ENCODE peak calls at places on chromosomes 16 and 17, in four cellular contexts. V is astrocyte; C is heart right ventricle; Y is CD8-positive, alpha-beta T cell. T is an unnamed sample.

GRCh38 chr17:74332763-74333220 is 6.8 kb downstream of the KIF19 start:
- DNase-seq in Y (no peak), C (no peak), V (no peak), T (no peak)

GRCh38 chr16:17459903-17460521 is 10.7 kb downstream of the XYLT1 start:
- DNase-seq in C (no peak), Y (no peak), V (no peak), T (no peak)

GRCh38 chr17:72615627-72615991 is 476.9 kb downstream of the SLC39A11 start:
- DNase-seq in Y (no peak), V (no peak), C (no peak), T (no peak)

GRCh38 chr16:50202926-50203624 is 50.0 kb downstream of the TENT4B start:
- DNase-seq in V (peak; percentile 91), C (no peak), Y (no peak), T (no peak)

GRCh38 chr16:81530296-81530721 is 85.7 kb downstream of the CMIP start:
- DNase-seq in C (no peak), Y (no peak), V (no peak), T (peak; percentile 30)

GRCh38 chr16:46573008-46573833 is 48.0 kb downstream of the SHCBP1 start:
- DNase-seq in C (no peak), V (peak; percentile 37), Y (no peak), T (no peak)

GRCh38 chr16:35559911-35560636 is 2100.7 kb downstream of the TP53TG3F start:
- DNase-seq in Y (no peak), C (no peak), V (no peak), T (no peak)

GRCh38 chr16:31089199-31089598 is 456 bp upstream of the PRSS53 start:
- DNase-seq in C (no peak), V (no peak), Y (no peak), T (no peak)

GRCh38 chr17:8020776-8021564 is 17.9 kb upstream of the ALOX15B start:
- DNase-seq in V (no peak), C (no peak), Y (no peak), T (no peak)

GRCh38 chr16:85465328-85466307 is 147.5 kb upstream of the GSE1 start:
- DNase-seq in V (peak; percentile 53), C (peak; percentile 79), Y (no peak), T (no peak)

GRCh38 chr17:57296231-57296630 is 39.9 kb downstream of the MSI2 start:
- DNase-seq in V (no peak), C (no peak), Y (no peak), T (no peak)

GRCh38 chr17:76379646-76380376 is 4.6 kb upstream of the SPHK1 start:
- DNase-seq in V (no peak), C (no peak), Y (no peak), T (no peak)

GRCh38 chr16:11145173-11145820 is 110.7 kb downstream of the SOCS1 start:
- DNase-seq in Y (no peak), C (no peak), V (no peak), T (no peak)

GRCh38 chr16:47523342-47524006 is 62.3 kb downstream of the PHKB start:
- DNase-seq in Y (no peak), V (no peak), C (no peak), T (no peak)

GRCh38 chr17:40433551-40434384 is 9.5 kb upstream of the IGFBP4 start:
- DNase-seq in C (no peak), Y (no peak), V (no peak), T (no peak)

GRCh38 chr17:1918346-1919021 is 88.7 kb downstream of the RPA1 start:
- DNase-seq in V (no peak), C (no peak), Y (no peak), T (no peak)

GRCh38 chr16:56982695-56983094 is 6.7 kb upstream of the NLRC5 start:
- DNase-seq in V (no peak), Y (no peak), C (no peak), T (no peak)

GRCh38 chr16:56980792-56981724 is 8.3 kb upstream of the NLRC5 start:
- DNase-seq in Y (no peak), V (no peak), C (no peak), T (no peak)

GRCh38 chr16:56983211-56983751 is 6.1 kb upstream of the NLRC5 start:
- DNase-seq in C (no peak), V (no peak), Y (no peak), T (no peak)

GRCh38 chr16:56980203-56980535 is 9.2 kb upstream of the NLRC5 start:
- DNase-seq in Y (no peak), C (no peak), V (no peak), T (no peak)

DNA sequence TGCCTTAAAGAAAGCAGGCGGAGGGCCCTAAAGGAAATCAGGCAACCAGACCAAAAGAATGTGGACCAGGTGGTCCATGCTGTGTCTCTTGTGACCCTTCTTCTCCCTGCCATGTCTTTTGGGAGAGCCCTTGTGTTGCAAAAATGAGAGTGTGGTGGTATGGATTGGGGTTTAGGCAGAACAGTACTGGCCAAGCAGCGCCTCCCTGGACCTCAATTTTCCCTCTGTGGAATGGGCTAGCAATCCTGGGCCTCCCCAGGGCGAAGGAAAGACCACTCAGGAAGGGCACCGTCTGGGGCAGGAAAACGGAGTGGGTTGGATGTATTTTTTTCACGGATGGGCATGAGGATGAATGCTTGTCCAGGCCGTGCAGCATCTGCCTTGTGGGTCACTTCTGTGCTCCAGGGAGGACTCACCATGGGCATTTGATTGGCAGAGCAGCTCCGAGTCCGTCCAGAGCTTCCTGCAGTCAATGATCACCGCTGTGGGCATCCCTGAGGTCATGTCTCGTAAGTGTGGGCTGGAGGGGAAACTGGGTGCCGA is 7.6 kb upstream of the NLRC5 start:
- DNase-seq in V (no peak), C (no peak), Y (no peak), T (no peak)
- H3K27ac ChIP-seq in V (no peak overlapping the region), C (no peak overlapping the region), Y (no peak overlapping the region), T (no peak overlapping the region)

DNA sequence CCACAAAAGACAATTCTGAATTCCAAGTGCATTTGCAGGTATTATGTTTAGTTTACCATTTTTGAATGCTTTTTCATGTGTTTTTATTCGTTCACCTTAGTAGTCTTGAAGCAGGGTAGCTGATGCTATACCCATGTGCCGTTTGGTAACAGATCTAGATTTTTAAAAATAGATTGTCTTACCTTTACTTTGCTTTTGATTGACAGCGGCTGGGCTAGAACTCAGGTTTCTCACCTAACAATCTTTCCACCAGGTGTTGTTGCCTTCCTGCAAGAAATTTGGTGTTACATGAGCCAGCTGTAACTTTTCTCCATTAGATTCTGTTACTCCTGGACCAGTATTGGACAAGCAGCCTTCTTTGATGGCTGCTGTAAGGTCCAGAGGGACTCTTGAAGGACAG is 1.5 kb upstream of the FTSJ3 start:
- DNase-seq in Y (no peak), C (no peak), V (no peak), T (no peak)
- H3K27ac ChIP-seq in Y (no peak overlapping the region), C (no peak overlapping the region), V (no peak overlapping the region), T (no peak overlapping the region)

GRCh38 chr17:27462149-27462548 is 5.9 kb downstream of the KSR1 start:
- DNase-seq in C (no peak), Y (no peak), V (no peak), T (no peak)
- H3K27ac ChIP-seq in C (no peak overlapping the region), Y (no peak overlapping the region), V (no peak overlapping the region), T (no peak overlapping the region)

GRCh38 chr17:80839401-80839800 is 152.2 kb upstream of the CHMP6 start:
- DNase-seq in V (no peak), Y (no peak), C (no peak), T (peak; percentile 24)
- H3K27ac ChIP-seq in V (no peak overlapping the region), Y (no peak overlapping the region), C (no peak overlapping the region), T (no peak overlapping the region)

DNA sequence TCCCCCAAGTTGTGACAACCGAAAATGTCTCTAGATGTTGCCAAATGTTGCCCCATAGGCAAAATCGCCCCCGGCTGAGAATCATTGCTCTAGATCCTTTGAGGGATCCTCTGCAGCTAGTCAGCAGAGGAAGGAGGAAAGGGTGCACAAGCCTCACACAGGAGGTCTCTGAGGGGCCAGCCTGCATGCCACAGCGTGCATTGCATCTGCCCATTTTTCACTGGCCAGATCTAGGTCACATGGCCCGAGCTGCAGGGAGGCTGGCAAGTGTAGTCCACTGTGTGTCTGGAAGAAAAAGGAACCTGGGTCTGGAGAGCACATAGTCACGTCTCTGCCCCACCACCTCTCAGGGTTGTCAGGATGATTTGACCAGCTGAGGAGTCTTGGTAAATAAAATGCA is 138.2 kb downstream of the CCT6B start:
- DNase-seq in Y (no peak), V (no peak), C (no peak), T (no peak)
- H3K27ac ChIP-seq in Y (no peak overlapping the region), V (no peak overlapping the region), C (no peak overlapping the region), T (no peak overlapping the region)

GRCh38 chr16:58028168-58028455 is 2.6 kb downstream of the MMP15 start:
- DNase-seq in V (no peak), C (no peak), Y (no peak), T (no peak)
- H3K27ac ChIP-seq in V (no peak overlapping the region), C (peak overlapping the region; percentile 95), Y (no peak overlapping the region), T (no peak overlapping the region)

GRCh38 chr17:28773736-28774135 is 29.9 kb downstream of the TRAF4 start:
- DNase-seq in V (no peak), C (no peak), Y (no peak), T (no peak)
- H3K27ac ChIP-seq in V (no peak overlapping the region), C (no peak overlapping the region), Y (no peak overlapping the region), T (no peak overlapping the region)

DNA sequence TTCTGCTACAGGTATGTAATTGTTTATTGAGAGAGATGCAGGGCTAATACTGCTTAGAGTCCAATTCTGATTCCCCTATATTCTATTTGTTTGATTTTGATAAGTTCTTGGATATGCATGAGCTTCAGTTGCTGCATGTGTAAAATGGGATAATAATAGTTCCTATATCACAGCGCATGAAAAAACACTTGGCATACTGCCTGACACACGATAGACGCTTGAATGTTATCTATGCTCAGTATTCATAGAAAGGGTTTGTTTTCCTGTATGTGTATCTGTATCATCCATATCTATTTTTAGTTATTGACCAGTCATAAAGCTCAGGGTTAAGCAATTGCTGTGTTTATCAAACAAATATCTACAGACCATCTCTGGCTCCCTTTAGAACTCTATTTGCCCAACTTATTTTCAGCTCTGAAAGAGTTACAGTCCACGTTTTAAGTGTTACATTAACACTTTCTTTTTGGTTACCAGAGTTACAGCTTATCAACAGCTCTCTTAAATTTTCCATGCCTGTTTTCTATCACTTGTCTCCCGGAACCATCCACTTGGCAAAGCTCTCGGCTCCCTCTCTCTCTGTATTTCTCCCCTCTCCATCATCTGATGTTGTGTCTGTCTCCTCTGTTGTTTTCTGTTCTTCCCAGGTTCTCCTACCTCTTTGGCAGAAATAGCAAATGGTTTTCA is 334.8 kb downstream of the CBLN1 start:
- DNase-seq in V (no peak), Y (no peak), C (peak; percentile 30), T (no peak)
- H3K27ac ChIP-seq in V (no peak overlapping the region), Y (no peak overlapping the region), C (peak overlapping the region; percentile 62), T (no peak overlapping the region)